ENCODE peak calls at places on chromosomes 3 and 15, in eight cellular contexts. One of them, this sample, is unnamed.

GRCh38 chr15:77530576-77530975 is 102.1 kb downstream of the LINGO1 start:
- DNase-seq in adrenal gland: no peak
- DNase-seq in Panc1: no peak
- DNase-seq in cardiac muscle cell: no peak
- DNase-seq in body of pancreas: no peak
- DNase-seq in brain microvascular endothelial cell: no peak
- DNase-seq in stomach: no peak
- DNase-seq in foreskin keratinocyte: no peak
- DNase-seq in this sample: no peak

GRCh38 chr3:148158210-148158609 is 539.5 kb upstream of the AGTR1 start:
- DNase-seq in stomach: no peak
- DNase-seq in cardiac muscle cell: no peak
- DNase-seq in Panc1: no peak
- DNase-seq in foreskin keratinocyte: peak
- DNase-seq in adrenal gland: peak
- DNase-seq in body of pancreas: peak
- DNase-seq in brain microvascular endothelial cell: peak
- DNase-seq in this sample: no peak

GRCh38 chr3:101567528-101568317 is 6.1 kb downstream of the TRMT10C start:
- DNase-seq in adrenal gland: no peak
- DNase-seq in cardiac muscle cell: no peak
- DNase-seq in stomach: no peak
- DNase-seq in foreskin keratinocyte: no peak
- DNase-seq in body of pancreas: no peak
- DNase-seq in brain microvascular endothelial cell: no peak
- DNase-seq in Panc1: no peak
- DNase-seq in this sample: no peak

GRCh38 chr3:64488938-64489337 is 198.9 kb downstream of the ADAMTS9 start:
- DNase-seq in adrenal gland: no peak
- DNase-seq in brain microvascular endothelial cell: no peak
- DNase-seq in stomach: no peak
- DNase-seq in body of pancreas: no peak
- DNase-seq in cardiac muscle cell: no peak
- DNase-seq in foreskin keratinocyte: no peak
- DNase-seq in Panc1: no peak
- DNase-seq in this sample: no peak

GRCh38 chr15:42203891-42204290 is 4.2 kb downstream of the VPS39 start:
- DNase-seq in adrenal gland: no peak
- DNase-seq in Panc1: no peak
- DNase-seq in stomach: no peak
- DNase-seq in cardiac muscle cell: no peak
- DNase-seq in foreskin keratinocyte: no peak
- DNase-seq in brain microvascular endothelial cell: no peak
- DNase-seq in body of pancreas: no peak
- DNase-seq in this sample: no peak

GRCh38 chr3:52012699-52013098 is 17.0 kb upstream of the RPL29 start:
- DNase-seq in brain microvascular endothelial cell: no peak
- DNase-seq in Panc1: no peak
- DNase-seq in foreskin keratinocyte: no peak
- DNase-seq in adrenal gland: no peak
- DNase-seq in body of pancreas: no peak
- DNase-seq in cardiac muscle cell: no peak
- DNase-seq in stomach: no peak
- DNase-seq in this sample: no peak

GRCh38 chr3:41598804-41599481 is 363.0 kb downstream of the ULK4 start:
- DNase-seq in stomach: no peak
- DNase-seq in cardiac muscle cell: no peak
- DNase-seq in body of pancreas: no peak
- DNase-seq in adrenal gland: no peak
- DNase-seq in Panc1: no peak
- DNase-seq in foreskin keratinocyte: no peak
- DNase-seq in brain microvascular endothelial cell: peak
- DNase-seq in this sample: no peak

GRCh38 chr3:189652042-189652441 is 20.9 kb downstream of the TP63 start:
- DNase-seq in foreskin keratinocyte: no peak
- DNase-seq in Panc1: no peak
- DNase-seq in cardiac muscle cell: peak
- DNase-seq in brain microvascular endothelial cell: peak
- DNase-seq in body of pancreas: no peak
- DNase-seq in stomach: no peak
- DNase-seq in adrenal gland: no peak
- DNase-seq in this sample: peak

GRCh38 chr3:38131621-38132369 is 5.1 kb downstream of the ACAA1 start:
- DNase-seq in adrenal gland: peak
- DNase-seq in body of pancreas: no peak
- DNase-seq in stomach: peak
- DNase-seq in Panc1: no peak
- DNase-seq in brain microvascular endothelial cell: peak
- DNase-seq in foreskin keratinocyte: no peak
- DNase-seq in cardiac muscle cell: peak
- DNase-seq in this sample: peak

GRCh38 chr3:174206607-174207192 is 652.4 kb upstream of the NAALADL2 start:
- DNase-seq in body of pancreas: no peak
- DNase-seq in cardiac muscle cell: no peak
- DNase-seq in brain microvascular endothelial cell: no peak
- DNase-seq in Panc1: no peak
- DNase-seq in stomach: no peak
- DNase-seq in foreskin keratinocyte: no peak
- DNase-seq in adrenal gland: no peak
- DNase-seq in this sample: no peak

GRCh38 chr15:91853968-91854943 is 748 bp downstream of the SLCO3A1 start:
- DNase-seq in Panc1: no peak
- DNase-seq in cardiac muscle cell: peak
- DNase-seq in stomach: peak
- DNase-seq in body of pancreas: peak
- DNase-seq in brain microvascular endothelial cell: no peak
- DNase-seq in foreskin keratinocyte: no peak
- DNase-seq in adrenal gland: peak
- DNase-seq in this sample: peak

GRCh38 chr3:153338487-153338886 is 176.5 kb downstream of the RAP2B start:
- DNase-seq in brain microvascular endothelial cell: peak
- DNase-seq in foreskin keratinocyte: no peak
- DNase-seq in body of pancreas: no peak
- DNase-seq in cardiac muscle cell: no peak
- DNase-seq in adrenal gland: no peak
- DNase-seq in Panc1: no peak
- DNase-seq in stomach: no peak
- DNase-seq in this sample: no peak

GRCh38 chr3:60289356-60289935 is 961.8 kb downstream of the FHIT start:
- DNase-seq in brain microvascular endothelial cell: no peak
- DNase-seq in stomach: no peak
- DNase-seq in cardiac muscle cell: no peak
- DNase-seq in foreskin keratinocyte: no peak
- DNase-seq in Panc1: no peak
- DNase-seq in adrenal gland: no peak
- DNase-seq in body of pancreas: no peak
- DNase-seq in this sample: no peak

DNA sequence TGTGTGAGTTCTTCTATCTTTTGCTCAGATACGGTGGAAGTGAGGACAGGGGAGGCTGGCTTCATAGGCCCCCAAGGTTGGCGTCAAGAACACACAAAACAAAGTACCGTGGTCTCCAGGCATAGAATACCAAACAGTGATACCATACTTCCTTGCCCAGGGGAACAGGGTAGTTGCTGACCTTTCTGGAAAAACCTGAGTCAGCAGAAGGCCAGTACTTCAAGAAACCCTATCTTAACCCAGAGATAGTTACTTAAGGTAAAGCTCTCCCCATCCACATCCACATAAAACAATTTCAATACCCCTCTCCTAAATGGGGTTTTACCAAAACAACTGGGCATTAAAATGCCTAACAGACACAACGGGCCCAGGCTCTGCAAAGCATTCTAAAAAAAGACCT is 29.6 kb upstream of the RPS17 start:
- DNase-seq in body of pancreas: no peak
- DNase-seq in stomach: no peak
- DNase-seq in brain microvascular endothelial cell: no peak
- DNase-seq in cardiac muscle cell: no peak
- DNase-seq in Panc1: no peak
- DNase-seq in foreskin keratinocyte: no peak
- DNase-seq in adrenal gland: no peak
- DNase-seq in this sample: no peak
- H3K27ac ChIP-seq in body of pancreas: no peak
- H3K27ac ChIP-seq in stomach: no peak
- H3K27ac ChIP-seq in brain microvascular endothelial cell: no peak
- H3K27ac ChIP-seq in cardiac muscle cell: no peak
- H3K27ac ChIP-seq in Panc1: no peak
- H3K27ac ChIP-seq in foreskin keratinocyte: no peak
- H3K27ac ChIP-seq in adrenal gland: no peak
- H3K27ac ChIP-seq in this sample: no peak

GRCh38 chr15:84863480-84864428 is 20.7 kb upstream of the SLC28A1 start:
- DNase-seq in adrenal gland: no peak
- DNase-seq in foreskin keratinocyte: no peak
- DNase-seq in brain microvascular endothelial cell: no peak
- DNase-seq in body of pancreas: no peak
- DNase-seq in cardiac muscle cell: no peak
- DNase-seq in Panc1: no peak
- DNase-seq in stomach: no peak
- DNase-seq in this sample: no peak
- TF ChIP-seq CTCF in adrenal gland: peak
- TF ChIP-seq CTCF in foreskin keratinocyte: no peak
- TF ChIP-seq CTCF in brain microvascular endothelial cell: no peak
- TF ChIP-seq CTCF in body of pancreas: no peak
- TF ChIP-seq CTCF in cardiac muscle cell: peak
- TF ChIP-seq CTCF in Panc1: no peak
- TF ChIP-seq CTCF in stomach: no peak
- TF ChIP-seq CTCF in this sample: no peak

DNA sequence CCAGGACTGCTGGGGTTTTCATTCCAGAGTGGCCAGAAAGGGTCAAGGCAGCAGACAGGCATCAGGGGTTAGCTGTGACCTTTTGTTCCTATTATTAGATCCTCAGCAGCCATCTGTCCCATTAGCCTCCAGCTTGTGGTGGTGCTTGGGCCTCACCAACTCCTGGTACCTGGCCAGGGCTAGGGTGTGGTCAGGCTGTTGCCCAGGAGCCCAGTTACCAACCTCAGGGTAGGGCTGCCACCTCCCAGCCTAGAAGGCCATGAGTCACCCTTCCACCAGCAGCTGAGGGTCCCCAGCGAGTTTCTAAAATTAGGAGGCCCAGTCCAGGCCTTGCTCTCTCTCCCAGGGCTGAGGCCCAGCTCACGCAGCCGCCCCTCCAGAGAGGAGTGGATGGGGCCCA is 12.2 kb downstream of the TMEM43 start:
- DNase-seq in stomach: peak
- DNase-seq in brain microvascular endothelial cell: no peak
- DNase-seq in adrenal gland: peak
- DNase-seq in cardiac muscle cell: peak
- DNase-seq in Panc1: no peak
- DNase-seq in body of pancreas: no peak
- DNase-seq in foreskin keratinocyte: no peak
- DNase-seq in this sample: no peak
- H3K27ac ChIP-seq in stomach: no peak
- H3K27ac ChIP-seq in brain microvascular endothelial cell: no peak
- H3K27ac ChIP-seq in adrenal gland: no peak
- H3K27ac ChIP-seq in cardiac muscle cell: peak
- H3K27ac ChIP-seq in Panc1: no peak
- H3K27ac ChIP-seq in body of pancreas: no peak
- H3K27ac ChIP-seq in foreskin keratinocyte: no peak
- H3K27ac ChIP-seq in this sample: no peak

GRCh38 chr3:70312336-70312735 is at the start of gene MDFIC2:
- DNase-seq in stomach: no peak
- DNase-seq in foreskin keratinocyte: no peak
- DNase-seq in Panc1: no peak
- DNase-seq in body of pancreas: no peak
- DNase-seq in adrenal gland: no peak
- DNase-seq in brain microvascular endothelial cell: no peak
- DNase-seq in cardiac muscle cell: no peak
- DNase-seq in this sample: no peak

GRCh38 chr3:70310809-70311208 is 1.6 kb downstream of the MDFIC2 start:
- DNase-seq in cardiac muscle cell: no peak
- DNase-seq in adrenal gland: no peak
- DNase-seq in stomach: no peak
- DNase-seq in brain microvascular endothelial cell: no peak
- DNase-seq in body of pancreas: no peak
- DNase-seq in foreskin keratinocyte: no peak
- DNase-seq in Panc1: no peak
- DNase-seq in this sample: no peak

GRCh38 chr3:70309591-70309990 is 2.8 kb downstream of the MDFIC2 start:
- DNase-seq in foreskin keratinocyte: no peak
- DNase-seq in brain microvascular endothelial cell: no peak
- DNase-seq in stomach: no peak
- DNase-seq in Panc1: no peak
- DNase-seq in adrenal gland: no peak
- DNase-seq in cardiac muscle cell: no peak
- DNase-seq in body of pancreas: no peak
- DNase-seq in this sample: no peak

DNA sequence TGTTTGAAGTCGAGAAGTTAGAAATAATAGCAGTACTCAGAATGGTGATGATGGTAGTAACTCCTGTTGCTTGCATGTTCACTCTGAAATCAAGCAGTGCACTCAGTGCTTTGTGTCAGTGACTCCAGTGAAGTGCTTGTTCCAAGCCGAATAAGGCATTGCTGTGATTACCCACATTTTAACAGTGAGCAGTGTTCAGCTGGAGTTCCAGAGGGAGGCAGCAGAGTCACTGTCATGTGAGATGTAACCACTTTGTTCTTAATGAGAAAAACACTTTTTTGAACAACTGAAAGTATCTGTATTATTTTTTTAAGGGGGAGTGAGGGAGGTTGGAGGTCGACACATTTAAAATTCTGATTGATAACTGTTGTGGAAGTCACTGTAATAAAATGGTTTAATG is 3.7 kb downstream of the MDFIC2 start:
- DNase-seq in body of pancreas: no peak
- DNase-seq in foreskin keratinocyte: no peak
- DNase-seq in brain microvascular endothelial cell: peak
- DNase-seq in adrenal gland: no peak
- DNase-seq in cardiac muscle cell: peak
- DNase-seq in Panc1: no peak
- DNase-seq in stomach: no peak
- DNase-seq in this sample: no peak
- TF ChIP-seq CTCF in body of pancreas: no peak
- TF ChIP-seq CTCF in foreskin keratinocyte: peak
- TF ChIP-seq CTCF in brain microvascular endothelial cell: peak
- TF ChIP-seq CTCF in adrenal gland: no peak
- TF ChIP-seq CTCF in cardiac muscle cell: no peak
- TF ChIP-seq CTCF in Panc1: no peak
- TF ChIP-seq CTCF in stomach: no peak
- TF ChIP-seq CTCF in this sample: no peak